ENCODE peak calls at places on chromosomes 12 and 14, in six cellular contexts. J is cardiac fibroblast, K is progenitor cell of endocrine pancreas, H is neural crest cell, W is H9, S is HFFc6. C is an unnamed sample.

GRCh38 chr12:106291342-106291741 is 11.2 kb upstream of the TCP11L2 start:
- DNase-seq in W (no peak), S (no peak), H (no peak), J (peak; percentile 13), K (no peak), C (no peak)

GRCh38 chr12:90399317-90399716 is 555.7 kb downstream of the CCER1 start:
- DNase-seq in H (no peak), W (no peak), J (peak; percentile 4), K (no peak), S (no peak), C (no peak)

GRCh38 chr14:35456261-35456660 is 51.7 kb upstream of the NFKBIA start:
- DNase-seq in J (no peak), K (no peak), H (no peak), W (no peak), S (no peak), C (no peak)

GRCh38 chr12:94287245-94287628 is 138.9 kb downstream of the PLXNC1 start:
- DNase-seq in S (no peak), J (no peak), W (no peak), K (no peak), H (no peak), C (no peak)

GRCh38 chr14:64730061-64730440 is 25.8 kb downstream of the PLEKHG3 start:
- DNase-seq in K (no peak), W (no peak), S (no peak), H (no peak), J (no peak), C (no peak)

GRCh38 chr12:96483116-96483515 is 6.3 kb upstream of the CFAP54 start:
- DNase-seq in H (no peak), S (no peak), J (no peak), W (no peak), K (no peak), C (no peak)

GRCh38 chr12:71397433-71397954 is 42.1 kb upstream of the LGR5 start:
- DNase-seq in S (peak; percentile 23), W (no peak), H (no peak), K (no peak), J (no peak), C (no peak)

GRCh38 chr12:97745406-97746101 is 282.9 kb downstream of the RMST start:
- DNase-seq in K (no peak), H (no peak), S (no peak), W (no peak), J (no peak), C (no peak)

GRCh38 chr12:115443351-115443938 is 759.5 kb upstream of the TBX3 start:
- DNase-seq in W (no peak), K (no peak), J (no peak), S (no peak), H (no peak), C (no peak)

GRCh38 chr12:108914031-108914630 is 34.2 kb downstream of the DAO start:
- DNase-seq in K (no peak), S (no peak), J (peak; percentile 64), W (no peak), H (no peak), C (no peak)

GRCh38 chr14:71883094-71883493 is 49.1 kb upstream of the RGS6 start:
- DNase-seq in K (no peak), J (no peak), H (no peak), S (no peak), W (no peak), C (no peak)

GRCh38 chr14:68978550-68978911 is 571 bp downstream of the ACTN1 start:
- DNase-seq in S (no peak), H (peak; percentile 58), K (peak; percentile 64), J (peak; percentile 55), W (peak; percentile 78), C (peak; percentile 86)

GRCh38 chr12:5650804-5651461 is 219.0 kb downstream of the NTF3 start:
- DNase-seq in K (no peak), W (no peak), H (no peak), S (no peak), J (no peak), C (no peak)

GRCh38 chr12:45343269-45344051 is 127.6 kb downstream of the ANO6 start:
- DNase-seq in K (no peak), J (no peak), H (no peak), W (no peak), S (peak; percentile 71), C (no peak)

GRCh38 chr12:74111688-74112360 is 425.8 kb upstream of the ATXN7L3B start:
- DNase-seq in K (peak; percentile 24), S (no peak), J (no peak), H (no peak), W (peak; percentile 81), C (peak; percentile 44)

GRCh38 chr12:1932264-1932777 is 13.9 kb upstream of the CACNA2D4 start:
- DNase-seq in W (peak; percentile 30), J (peak; percentile 73), K (no peak), H (no peak), S (no peak), C (no peak)

GRCh38 chr12:131912526-131913274 is 16.4 kb upstream of the PUS1 start:
- DNase-seq in J (peak; percentile 89), K (no peak), S (peak; percentile 84), W (no peak), H (no peak), C (no peak)

GRCh38 chr12:131911851-131912525 is 17.1 kb upstream of the PUS1 start:
- DNase-seq in H (no peak), J (no peak), S (no peak), W (no peak), K (no peak), C (no peak)

GRCh38 chr12:131915000-131915689 is 13.9 kb upstream of the PUS1 start:
- DNase-seq in S (no peak), H (no peak), J (no peak), W (no peak), K (no peak), C (no peak)

GRCh38 chr12:131914179-131914702 is 14.8 kb upstream of the PUS1 start:
- DNase-seq in K (no peak), S (no peak), W (no peak), H (no peak), J (no peak), C (no peak)

GRCh38 chr12:131913666-131914065 is 15.4 kb upstream of the PUS1 start:
- DNase-seq in H (no peak), S (no peak), J (no peak), W (no peak), K (no peak), C (no peak)
- TF ChIP-seq CTCF in H (no peak), S (no peak), J (no peak), W (no peak), K (no peak), C (no peak)

DNA sequence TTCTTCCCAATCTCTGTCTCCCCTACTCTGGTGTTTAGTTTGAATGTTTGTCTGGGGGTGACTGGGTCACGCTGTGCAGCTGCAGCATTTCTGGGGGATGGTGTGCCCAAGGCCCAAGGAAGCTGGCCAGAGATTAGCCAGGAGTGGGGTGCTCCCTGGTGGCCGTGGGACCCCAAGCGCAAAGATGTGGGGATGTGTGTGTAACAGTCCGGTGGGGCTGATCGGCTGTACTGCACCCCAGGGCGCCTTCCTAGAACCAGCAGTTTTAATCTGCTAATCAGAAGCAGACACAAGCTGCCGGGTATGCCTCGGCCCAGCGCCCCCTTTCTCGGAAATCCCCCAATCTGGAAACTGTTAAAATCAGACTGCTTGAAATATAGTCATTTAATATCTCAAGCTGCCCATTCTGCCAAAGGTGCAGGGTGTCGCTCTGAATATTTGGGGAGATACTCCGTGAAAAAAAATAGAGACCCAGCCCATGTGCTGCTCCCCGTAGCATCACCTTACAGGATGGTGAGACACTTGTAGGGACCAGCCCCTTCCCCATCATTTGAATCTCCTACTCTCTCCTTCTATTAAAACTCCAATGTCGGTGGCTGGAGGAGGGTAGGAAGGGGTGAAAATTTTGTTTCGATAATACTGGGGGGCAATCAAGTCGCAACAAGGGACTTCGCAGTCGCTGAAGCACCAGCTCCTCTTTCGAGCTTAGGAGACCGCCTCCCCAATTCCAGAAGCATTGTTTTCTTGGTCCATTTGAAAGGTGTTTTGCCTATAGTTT is 4.3 kb downstream of the HOXC9 start:
- DNase-seq in J (no peak), S (no peak), W (no peak), K (no peak), H (no peak), C (no peak)
- TF ChIP-seq CTCF in J (no peak), S (peak; percentile 43), W (no peak), K (no peak), H (no peak), C (no peak)

DNA sequence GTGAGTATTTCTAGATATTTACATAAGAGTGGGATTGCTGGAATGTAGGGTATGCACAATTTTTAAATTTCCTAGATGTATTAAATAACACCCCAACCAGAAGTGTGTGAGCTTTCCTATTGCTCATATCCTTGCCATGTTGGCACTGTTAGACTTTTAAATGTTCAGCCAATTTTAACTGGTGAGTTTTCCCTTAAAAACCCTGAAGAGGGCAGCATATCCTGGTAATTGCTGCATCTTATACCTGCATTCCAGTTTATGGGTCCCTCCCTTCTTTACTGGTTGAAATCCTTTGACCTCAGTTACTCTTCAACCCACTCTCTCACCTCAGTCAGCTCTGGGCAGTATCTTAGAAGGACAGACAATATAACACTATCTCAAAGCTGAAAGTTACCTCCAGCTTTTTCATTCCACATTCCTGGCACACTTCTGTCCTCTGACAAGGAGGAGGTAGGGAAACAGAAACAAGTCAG is 270.6 kb downstream of the PAWR start:
- DNase-seq in K (no peak), H (no peak), W (no peak), J (peak; percentile 91), S (peak; percentile 87), C (no peak)
- TF ChIP-seq CTCF in K (peak; percentile 64), H (peak; percentile 68), W (peak; percentile 79), J (peak; percentile 51), S (peak; percentile 83), C (peak; percentile 51)

GRCh38 chr12:100068305-100068704 is 74.4 kb downstream of the BLTP3B start:
- DNase-seq in K (no peak), J (no peak), H (no peak), W (no peak), S (no peak), C (no peak)

GRCh38 chr12:100075598-100075997 is 67.1 kb downstream of the BLTP3B start:
- DNase-seq in S (no peak), H (no peak), J (no peak), W (no peak), K (no peak), C (no peak)

GRCh38 chr12:100069795-100070194 is 72.9 kb downstream of the BLTP3B start:
- DNase-seq in K (no peak), H (no peak), J (peak; percentile 4), W (no peak), S (no peak), C (no peak)
- TF ChIP-seq CTCF in K (no peak), H (no peak), J (no peak), W (no peak), S (no peak), C (no peak)

GRCh38 chr12:54138219-54138618 is 50.6 kb downstream of the SMUG1 start:
- DNase-seq in H (no peak), J (no peak), W (no peak), S (no peak), K (no peak), C (no peak)
- TF ChIP-seq CTCF in H (no peak), J (no peak), W (no peak), S (no peak), K (peak; percentile 19), C (no peak)

GRCh38 chr14:83217492-83217891 is 1683.8 kb upstream of the SEL1L start:
- DNase-seq in S (peak; percentile 62), H (no peak), J (peak; percentile 7), K (no peak), W (no peak), C (no peak)
- TF ChIP-seq CTCF in S (no peak), H (no peak), J (no peak), K (no peak), W (peak; percentile 16), C (no peak)